ENCODE peak calls at places on chromosomes 4 and X, in five cellular contexts. R is NCI-H1417; M is pons; B is stimulated activated CD8-positive, alpha-beta memory T cell treated with anti-CD3 and anti-CD28 coated beads, Interleukin-4, amount 100 ng/mL, for 1 hour; F is GM12892. J is an unnamed sample.

GRCh38 chrX:9337056-9337455 is 127.8 kb upstream of the TBL1X start:
- DNase-seq in R (no peak), B (no peak), M (peak), F (no peak), J (no peak)

GRCh38 chr4:3411676-3412075 is 30.1 kb upstream of the HGFAC start:
- DNase-seq in F (no peak), M (no peak), B (no peak), R (no peak), J (no peak)

GRCh38 chr4:102007959-102008425 is 217.5 kb downstream of the BANK1 start:
- DNase-seq in F (no peak), M (no peak), B (no peak), R (no peak), J (no peak)

GRCh38 chr4:143587703-143588102 is 74.2 kb downstream of the SMARCA5 start:
- DNase-seq in M (no peak), F (no peak), R (no peak), B (no peak), J (no peak)

GRCh38 chr4:47213971-47214370 is 182.6 kb downstream of the GABRB1 start:
- DNase-seq in F (no peak), B (no peak), R (no peak), M (peak), J (peak)

GRCh38 chr4:173520921-173521473 is 9.0 kb downstream of the HAND2 start:
- DNase-seq in B (no peak), M (no peak), R (no peak), F (no peak), J (no peak)

GRCh38 chr4:54227261-54228063 is 1.6 kb upstream of the PDGFRA start:
- DNase-seq in M (no peak), R (no peak), B (no peak), F (no peak), J (peak)

GRCh38 chr4:149574973-149575372 is 240.7 kb downstream of the IQCM start:
- DNase-seq in M (no peak), B (no peak), F (no peak), R (no peak), J (no peak)

GRCh38 chrX:43958529-43958928 is 14.7 kb downstream of the NDP start:
- DNase-seq in M (peak), B (no peak), R (peak), F (no peak), J (peak)

GRCh38 chrX:64894454-64895038 is 81.7 kb downstream of the ZC4H2 start:
- DNase-seq in F (peak), M (peak), B (no peak), R (no peak), J (no peak)

GRCh38 chr4:101400096-101400495 is 52.8 kb upstream of the PPP3CA start:
- DNase-seq in R (no peak), M (no peak), B (no peak), F (no peak), J (peak)

GRCh38 chrX:136202889-136203288 is 48.3 kb downstream of the MAP7D3 start:
- DNase-seq in R (no peak), M (no peak), B (no peak), F (no peak), J (no peak)

GRCh38 chrX:13051529-13052172 is 7.2 kb upstream of the FAM9C start:
- DNase-seq in B (no peak), R (no peak), M (peak), F (no peak), J (no peak)

GRCh38 chr4:6338951-6339817 is 69.5 kb downstream of the WFS1 start:
- DNase-seq in B (no peak), M (no peak), F (no peak), R (no peak), J (no peak)

GRCh38 chr4:28259951-28260350 is 1399.3 kb downstream of the STIM2 start:
- DNase-seq in F (no peak), B (no peak), R (no peak), M (no peak), J (no peak)